ENCODE peak calls at places on chromosome 13, in five cellular contexts. V is H1, U is GM12891, N is K562, K is HepG2. E is an unnamed sample.

GRCh38 chr13:102260256-102260655 is 141.6 kb downstream of the FGF14 start:
- DNase-seq in K (no peak), U (no peak), V (no peak), N (no peak), E (no peak)

GRCh38 chr13:77740931-77741586 is 43.6 kb downstream of the SLAIN1 start:
- DNase-seq in V (no peak), U (no peak), N (no peak), K (no peak), E (no peak)

GRCh38 chr13:67133476-67133875 is 96.7 kb downstream of the PCDH9 start:
- DNase-seq in K (no peak), V (no peak), N (no peak), U (no peak), E (no peak)

GRCh38 chr13:77207943-77208342 is 119.0 kb downstream of the MYCBP2 start:
- DNase-seq in N (peak; percentile 3), V (no peak), U (no peak), K (no peak), E (no peak)

GRCh38 chr13:51955281-51955771 is 55.9 kb downstream of the ATP7B start:
- DNase-seq in N (peak; percentile 43), V (no peak), K (no peak), U (no peak), E (no peak)

GRCh38 chr13:74570046-74570445 is 435.8 kb upstream of the KLF12 start:
- DNase-seq in K (no peak), V (no peak), U (no peak), N (no peak), E (no peak)

GRCh38 chr13:69856331-69856730 is 251.3 kb upstream of the ATXN8OS start:
- DNase-seq in K (no peak), U (no peak), V (no peak), N (no peak), E (no peak)

GRCh38 chr13:21719463-21719862 is 48.6 kb downstream of the FGF9 start:
- DNase-seq in U (no peak), K (no peak), V (no peak), N (no peak), E (no peak)

GRCh38 chr13:35475960-35476943 is at the start of gene MAB21L1:
- DNase-seq in N (no peak), U (no peak), K (no peak), V (peak; percentile 59), E (no peak)
- TF ChIP-seq POLR2AphosphoS5 in N (no peak), U (no peak), K (no peak), V (no peak), E (no peak)

GRCh38 chr13:99894835-99895427 is 76.6 kb downstream of the ZIC5 start:
- DNase-seq in U (no peak), K (no peak), V (no peak), N (no peak), E (no peak)
- TF ChIP-seq TAF1 in U (no peak), K (no peak), V (no peak), N (no peak), E (no peak)

GRCh38 chr13:32586022-32586900 is at the start of gene PDS5B:
- DNase-seq in K (peak; percentile 87), N (peak; percentile 90), U (peak; percentile 77), V (peak; percentile 96), E (peak; percentile 68)
- TF ChIP-seq POLR2A in K (peak; percentile 47), N (peak; percentile 68), U (peak; percentile 67), V (peak; percentile 22), E (peak; percentile 32)

GRCh38 chr13:48121733-48122132 is 26.8 kb upstream of the MED4 start:
- DNase-seq in N (no peak), U (no peak), K (no peak), V (no peak), E (no peak)
- TF ChIP-seq POLR2AphosphoS5 in N (no peak), U (no peak), K (no peak), V (no peak), E (no peak)

DNA sequence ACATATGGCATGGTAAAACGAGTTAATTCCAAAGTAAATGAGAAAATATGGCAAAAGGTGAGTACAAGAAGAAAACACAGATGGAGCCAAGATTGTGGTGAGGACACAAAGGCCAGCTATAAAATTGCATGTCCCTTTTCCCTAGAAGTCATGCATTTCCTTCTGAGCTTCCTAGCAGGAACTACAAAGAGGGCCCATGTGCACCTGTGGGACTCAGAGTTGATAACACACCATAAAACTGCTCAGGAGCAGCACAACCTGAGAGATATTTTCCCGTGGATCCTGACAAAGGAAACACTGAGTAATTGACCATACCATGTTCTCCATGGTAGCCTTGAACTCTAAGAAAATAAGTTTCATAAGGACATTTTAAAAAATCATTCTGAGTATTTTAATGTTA is 228.3 kb downstream of the DLEU7 start:
- DNase-seq in N (no peak), K (no peak), V (no peak), U (no peak), E (no peak)
- TF ChIP-seq TAF1 in N (no peak), K (no peak), V (no peak), U (no peak), E (no peak)

GRCh38 chr13:37010424-37010823 is 9.8 kb downstream of the EXOSC8 start:
- DNase-seq in K (no peak), U (no peak), V (no peak), N (no peak), E (no peak)

GRCh38 chr13:37011788-37012187 is 11.2 kb downstream of the EXOSC8 start:
- DNase-seq in N (no peak), U (no peak), V (no peak), K (no peak), E (no peak)

GRCh38 chr13:37009692-37010091 is 9.1 kb downstream of the EXOSC8 start:
- DNase-seq in V (no peak), K (no peak), U (no peak), N (no peak), E (no peak)

GRCh38 chr13:37014609-37015008 is 14.0 kb downstream of the EXOSC8 start:
- DNase-seq in V (no peak), N (no peak), U (no peak), K (no peak), E (no peak)

DNA sequence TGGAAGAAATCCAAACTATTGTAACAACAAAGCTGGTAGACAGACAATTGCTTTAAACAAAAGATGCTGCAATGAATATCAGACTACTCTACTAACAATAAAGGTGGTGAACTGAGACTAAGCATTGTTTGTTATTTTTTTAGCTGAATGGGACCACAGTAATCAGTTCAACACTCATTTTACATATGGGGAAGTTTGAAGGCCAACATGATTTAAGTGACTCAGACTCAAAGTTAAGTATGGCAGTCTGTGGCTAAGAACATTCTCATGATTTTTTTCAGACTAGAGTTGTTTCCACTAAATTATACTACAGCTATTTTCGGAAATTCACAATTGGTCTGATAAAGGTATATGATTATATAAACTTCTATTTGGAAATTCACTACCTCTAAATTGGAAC is 10.4 kb downstream of the EXOSC8 start:
- DNase-seq in U (no peak), K (no peak), V (no peak), N (no peak), E (no peak)
- TF ChIP-seq POLR2A in U (no peak), K (no peak), V (no peak), N (no peak), E (no peak)